ENCODE peak calls at places on chromosomes 11 and 22, in six cellular contexts. One of them, this sample, is unnamed.

GRCh38 chr22:46584081-46584903 is 35.9 kb upstream of the GRAMD4 start:
- DNase-seq in right lobe of liver: peak
- DNase-seq in cardiac muscle cell: peak
- DNase-seq in dorsolateral prefrontal cortex: no peak
- DNase-seq in lower lobe of right lung: peak
- DNase-seq in RWPE1: no peak
- DNase-seq in this sample: no peak

GRCh38 chr11:73894725-73895335 is 18.0 kb downstream of the PAAF1 start:
- DNase-seq in right lobe of liver: no peak
- DNase-seq in cardiac muscle cell: no peak
- DNase-seq in dorsolateral prefrontal cortex: no peak
- DNase-seq in lower lobe of right lung: no peak
- DNase-seq in RWPE1: no peak
- DNase-seq in this sample: no peak

GRCh38 chr11:75035911-75036536 is 47.3 kb downstream of the NEU3 start:
- DNase-seq in right lobe of liver: no peak
- DNase-seq in cardiac muscle cell: no peak
- DNase-seq in dorsolateral prefrontal cortex: no peak
- DNase-seq in lower lobe of right lung: no peak
- DNase-seq in RWPE1: peak
- DNase-seq in this sample: no peak

GRCh38 chr11:12827929-12828812 is 153.9 kb downstream of the TEAD1 start:
- DNase-seq in right lobe of liver: peak
- DNase-seq in cardiac muscle cell: peak
- DNase-seq in dorsolateral prefrontal cortex: peak
- DNase-seq in lower lobe of right lung: no peak
- DNase-seq in RWPE1: peak
- DNase-seq in this sample: peak

GRCh38 chr11:78097666-78098385 is 18.2 kb upstream of the NDUFC2 start:
- DNase-seq in right lobe of liver: no peak
- DNase-seq in cardiac muscle cell: no peak
- DNase-seq in dorsolateral prefrontal cortex: no peak
- DNase-seq in lower lobe of right lung: no peak
- DNase-seq in RWPE1: no peak
- DNase-seq in this sample: no peak

GRCh38 chr11:119460582-119460981 is 37.6 kb upstream of the THY1 start:
- DNase-seq in right lobe of liver: no peak
- DNase-seq in cardiac muscle cell: peak
- DNase-seq in dorsolateral prefrontal cortex: no peak
- DNase-seq in lower lobe of right lung: no peak
- DNase-seq in RWPE1: no peak
- DNase-seq in this sample: no peak

GRCh38 chr11:35918716-35919115 is 25.1 kb upstream of the LDLRAD3 start:
- DNase-seq in right lobe of liver: no peak
- DNase-seq in cardiac muscle cell: no peak
- DNase-seq in dorsolateral prefrontal cortex: no peak
- DNase-seq in lower lobe of right lung: no peak
- DNase-seq in RWPE1: no peak
- DNase-seq in this sample: no peak

GRCh38 chr22:17162731-17163130 is 3.7 kb upstream of the HDHD5 start:
- DNase-seq in right lobe of liver: no peak
- DNase-seq in cardiac muscle cell: no peak
- DNase-seq in dorsolateral prefrontal cortex: no peak
- DNase-seq in lower lobe of right lung: no peak
- DNase-seq in RWPE1: no peak
- DNase-seq in this sample: no peak

GRCh38 chr11:74689666-74690065 is 41.6 kb downstream of the CHRDL2 start:
- DNase-seq in right lobe of liver: no peak
- DNase-seq in cardiac muscle cell: peak
- DNase-seq in dorsolateral prefrontal cortex: no peak
- DNase-seq in lower lobe of right lung: no peak
- DNase-seq in RWPE1: peak
- DNase-seq in this sample: no peak

GRCh38 chr11:78042858-78043257 is 19.8 kb upstream of the KCTD14 start:
- DNase-seq in right lobe of liver: no peak
- DNase-seq in cardiac muscle cell: no peak
- DNase-seq in dorsolateral prefrontal cortex: no peak
- DNase-seq in lower lobe of right lung: no peak
- DNase-seq in RWPE1: no peak
- DNase-seq in this sample: no peak

GRCh38 chr11:3614742-3615171 is 27.0 kb downstream of the ART5 start:
- DNase-seq in right lobe of liver: no peak
- DNase-seq in cardiac muscle cell: no peak
- DNase-seq in dorsolateral prefrontal cortex: no peak
- DNase-seq in lower lobe of right lung: peak
- DNase-seq in RWPE1: no peak
- DNase-seq in this sample: no peak

GRCh38 chr11:14258177-14258935 is 100.6 kb downstream of the RRAS2 start:
- DNase-seq in right lobe of liver: no peak
- DNase-seq in cardiac muscle cell: peak
- DNase-seq in dorsolateral prefrontal cortex: no peak
- DNase-seq in lower lobe of right lung: no peak
- DNase-seq in RWPE1: peak
- DNase-seq in this sample: peak

GRCh38 chr11:15276616-15277015 is 161.9 kb downstream of the INSC start:
- DNase-seq in right lobe of liver: no peak
- DNase-seq in cardiac muscle cell: peak
- DNase-seq in dorsolateral prefrontal cortex: no peak
- DNase-seq in lower lobe of right lung: no peak
- DNase-seq in RWPE1: no peak
- DNase-seq in this sample: no peak

GRCh38 chr11:24637520-24637919 is 140.7 kb downstream of the LUZP2 start:
- DNase-seq in right lobe of liver: no peak
- DNase-seq in cardiac muscle cell: no peak
- DNase-seq in dorsolateral prefrontal cortex: no peak
- DNase-seq in lower lobe of right lung: no peak
- DNase-seq in RWPE1: no peak
- DNase-seq in this sample: no peak

GRCh38 chr22:21827628-21828267 is 39.7 kb downstream of the MAPK1 start:
- DNase-seq in right lobe of liver: no peak
- DNase-seq in cardiac muscle cell: no peak
- DNase-seq in dorsolateral prefrontal cortex: no peak
- DNase-seq in lower lobe of right lung: no peak
- DNase-seq in RWPE1: no peak
- DNase-seq in this sample: no peak

GRCh38 chr22:40193429-40194421 is 16.0 kb downstream of the TNRC6B start:
- DNase-seq in right lobe of liver: no peak
- DNase-seq in cardiac muscle cell: peak
- DNase-seq in dorsolateral prefrontal cortex: no peak
- DNase-seq in lower lobe of right lung: no peak
- DNase-seq in RWPE1: no peak
- DNase-seq in this sample: no peak

GRCh38 chr22:40966683-40967082 is 15.5 kb downstream of the RBX1 start:
- DNase-seq in right lobe of liver: no peak
- DNase-seq in cardiac muscle cell: no peak
- DNase-seq in dorsolateral prefrontal cortex: no peak
- DNase-seq in lower lobe of right lung: peak
- DNase-seq in RWPE1: no peak
- DNase-seq in this sample: no peak

GRCh38 chr11:65213322-65214211 is 31.8 kb downstream of the CAPN1 start:
- DNase-seq in right lobe of liver: no peak
- DNase-seq in cardiac muscle cell: no peak
- DNase-seq in dorsolateral prefrontal cortex: no peak
- DNase-seq in lower lobe of right lung: no peak
- DNase-seq in RWPE1: no peak
- DNase-seq in this sample: no peak

GRCh38 chr22:42401562-42402334 is 30.5 kb downstream of the NFAM1 start:
- DNase-seq in right lobe of liver: no peak
- DNase-seq in cardiac muscle cell: no peak
- DNase-seq in dorsolateral prefrontal cortex: no peak
- DNase-seq in lower lobe of right lung: no peak
- DNase-seq in RWPE1: no peak
- DNase-seq in this sample: no peak

GRCh38 chr22:48071828-48072227 is 1309.4 kb downstream of the TBC1D22A start:
- DNase-seq in right lobe of liver: no peak
- DNase-seq in cardiac muscle cell: no peak
- DNase-seq in dorsolateral prefrontal cortex: no peak
- DNase-seq in lower lobe of right lung: no peak
- DNase-seq in RWPE1: no peak
- DNase-seq in this sample: no peak

GRCh38 chr22:47091241-47091691 is 328.8 kb downstream of the TBC1D22A start:
- DNase-seq in right lobe of liver: no peak
- DNase-seq in cardiac muscle cell: peak
- DNase-seq in dorsolateral prefrontal cortex: no peak
- DNase-seq in lower lobe of right lung: no peak
- DNase-seq in RWPE1: no peak
- DNase-seq in this sample: no peak